ENCODE peak calls at places on chromosome 2, in seven cellular contexts. W is IMR-90, U is mesendoderm, M is neuronal stem cell, Y is H9, R is H1, L is mesenchymal stem cell. A is an unnamed sample.

GRCh38 chr2:169664978-169665930 is 29.0 kb downstream of the CFAP210 start:
- DNase-seq in L (no peak), M (no peak), Y (no peak), U (no peak), W (peak), R (no peak), A (peak)

GRCh38 chr2:98058191-98058975 is 28.6 kb upstream of the VWA3B start:
- DNase-seq in M (no peak), U (no peak), L (no peak), W (no peak), R (no peak), Y (no peak), A (peak)

GRCh38 chr2:130798472-130799221 is 38.1 kb upstream of the ARHGEF4 start:
- DNase-seq in U (peak), W (no peak), R (peak), Y (peak), M (no peak), L (peak), A (no peak)

GRCh38 chr2:235605999-235606715 is 112.3 kb downstream of the AGAP1 start:
- DNase-seq in W (peak), R (no peak), U (peak), Y (peak), M (no peak), L (peak), A (peak)

GRCh38 chr2:208929489-208929864 is 494.4 kb upstream of the MAP2 start:
- DNase-seq in U (peak), M (no peak), W (no peak), Y (no peak), L (no peak), R (no peak), A (peak)

GRCh38 chr2:95158891-95159619 is 593 bp downstream of the ZNF514 start:
- DNase-seq in Y (peak), U (peak), W (peak), R (peak), M (peak), L (peak), A (peak)

GRCh38 chr2:127118467-127118866 is 11.5 kb upstream of the BIN1 start:
- DNase-seq in R (peak), M (no peak), Y (no peak), W (no peak), L (no peak), U (no peak), A (no peak)

GRCh38 chr2:48984922-48985321 is 169.4 kb downstream of the FSHR start:
- DNase-seq in U (no peak), R (no peak), L (no peak), M (no peak), W (no peak), Y (no peak), A (no peak)

GRCh38 chr2:197675711-197676188 is 363 bp upstream of the RFTN2 start:
- DNase-seq in U (peak), Y (peak), W (peak), M (peak), R (no peak), L (peak), A (no peak)

GRCh38 chr2:10297950-10298349 is 4.8 kb upstream of the HPCAL1 start:
- DNase-seq in R (no peak), U (peak), L (peak), M (no peak), Y (no peak), W (peak), A (peak)

GRCh38 chr2:96523659-96524481 is 12.7 kb upstream of the ARID5A start:
- DNase-seq in Y (no peak), U (no peak), M (no peak), L (no peak), R (no peak), W (peak), A (peak)

GRCh38 chr2:237207641-237208040 is 122.0 kb downstream of the COPS8 start:
- DNase-seq in Y (no peak), M (no peak), W (peak), L (peak), R (no peak), U (no peak), A (peak)

GRCh38 chr2:188524519-188525113 is 232.9 kb downstream of the GULP1 start:
- DNase-seq in L (peak), R (no peak), Y (no peak), W (peak), M (no peak), U (peak), A (peak)

GRCh38 chr2:63378589-63378988 is 209.7 kb downstream of the WDPCP start:
- DNase-seq in Y (no peak), L (peak), M (no peak), W (no peak), U (no peak), R (no peak), A (peak)

GRCh38 chr2:128817171-128817570 is 498.5 kb upstream of the HS6ST1 start:
- DNase-seq in W (no peak), Y (peak), M (no peak), R (no peak), L (no peak), U (peak), A (no peak)

GRCh38 chr2:98936133-98936916 is at the start of gene CRACDL:
- DNase-seq in L (no peak), U (peak), R (peak), M (peak), W (no peak), Y (no peak), A (no peak)

GRCh38 chr2:215216806-215217205 is 78.4 kb upstream of the ABCA12 start:
- DNase-seq in W (no peak), U (no peak), R (no peak), L (no peak), M (no peak), Y (no peak), A (no peak)

GRCh38 chr2:220466251-220466691 is 838.8 kb downstream of the SLC4A3 start:
- DNase-seq in R (no peak), W (peak), L (no peak), U (no peak), Y (no peak), M (no peak), A (peak)

GRCh38 chr2:118710481-118710880 is 137.0 kb downstream of the EN1 start:
- DNase-seq in L (no peak), R (no peak), M (no peak), Y (no peak), U (no peak), W (no peak), A (peak)

GRCh38 chr2:44942304-44943030 is 965 bp downstream of the SIX3 start:
- DNase-seq in M (no peak), Y (peak), L (no peak), U (peak), R (peak), W (no peak), A (no peak)

GRCh38 chr2:63050186-63050915 is at the start of gene OTX1:
- DNase-seq in L (no peak), Y (peak), M (peak), U (peak), R (peak), W (peak), A (peak)

GRCh38 chr2:137677466-137677865 is 286.8 kb upstream of the HNMT start:
- DNase-seq in R (no peak), U (no peak), L (no peak), Y (no peak), W (no peak), M (no peak), A (no peak)

GRCh38 chr2:164599954-164600589 is 21.2 kb downstream of the GRB14 start:
- DNase-seq in R (peak), W (peak), L (peak), U (peak), M (peak), Y (peak), A (peak)

GRCh38 chr2:52386433-52386832 is 1354.5 kb upstream of the NRXN1 start:
- DNase-seq in U (peak), L (no peak), M (no peak), W (no peak), R (no peak), Y (no peak), A (no peak)

GRCh38 chr2:233062447-233062842 is 2.3 kb downstream of the INPP5D start:
- DNase-seq in W (no peak), Y (no peak), U (no peak), R (no peak), M (no peak), L (no peak), A (no peak)

GRCh38 chr2:100630473-100630977 is 67.7 kb downstream of the PDCL3 start:
- DNase-seq in M (no peak), W (no peak), U (peak), R (no peak), Y (no peak), L (no peak), A (no peak)

GRCh38 chr2:138767101-138767500 is 13.1 kb downstream of the NXPH2 start:
- DNase-seq in M (no peak), U (no peak), R (no peak), W (no peak), Y (no peak), L (no peak), A (no peak)

GRCh38 chr2:172865422-172865821 is 129.8 kb downstream of the RAPGEF4 start:
- DNase-seq in L (no peak), R (no peak), W (peak), Y (peak), U (peak), M (no peak), A (peak)

GRCh38 chr2:127169066-127169660 is 50.9 kb downstream of the CYP27C1 start:
- DNase-seq in L (no peak), U (no peak), Y (no peak), R (peak), W (no peak), M (no peak), A (no peak)

GRCh38 chr2:219309278-219309677 is at the start of gene PTPRN:
- DNase-seq in U (peak), R (peak), L (peak), W (peak), Y (peak), M (peak), A (no peak)

GRCh38 chr2:239355139-239355538 is 45.7 kb downstream of the HDAC4 start:
- DNase-seq in W (peak), Y (no peak), L (peak), M (no peak), R (no peak), U (no peak), A (no peak)

GRCh38 chr2:12061785-12062184 is 315.4 kb downstream of the LPIN1 start:
- DNase-seq in U (no peak), L (no peak), M (no peak), R (no peak), Y (no peak), W (no peak), A (no peak)
- H3K4ac ChIP-seq in U (no peak), L (no peak), M (no peak), R (no peak), Y (no peak), W (no peak), A (no peak)

GRCh38 chr2:111627256-111627655 is 256.7 kb downstream of the ANAPC1 start:
- DNase-seq in R (no peak), W (no peak), M (no peak), U (no peak), L (no peak), Y (no peak), A (no peak)

GRCh38 chr2:111633139-111633538 is 250.9 kb downstream of the ANAPC1 start:
- DNase-seq in R (no peak), M (no peak), Y (no peak), W (no peak), L (peak), U (no peak), A (no peak)

GRCh38 chr2:111628221-111628620 is 255.8 kb downstream of the ANAPC1 start:
- DNase-seq in R (no peak), M (no peak), U (no peak), W (no peak), L (no peak), Y (no peak), A (no peak)

GRCh38 chr2:111632661-111633060 is 251.3 kb downstream of the ANAPC1 start:
- DNase-seq in M (no peak), R (no peak), Y (no peak), U (peak), L (peak), W (peak), A (no peak)

DNA sequence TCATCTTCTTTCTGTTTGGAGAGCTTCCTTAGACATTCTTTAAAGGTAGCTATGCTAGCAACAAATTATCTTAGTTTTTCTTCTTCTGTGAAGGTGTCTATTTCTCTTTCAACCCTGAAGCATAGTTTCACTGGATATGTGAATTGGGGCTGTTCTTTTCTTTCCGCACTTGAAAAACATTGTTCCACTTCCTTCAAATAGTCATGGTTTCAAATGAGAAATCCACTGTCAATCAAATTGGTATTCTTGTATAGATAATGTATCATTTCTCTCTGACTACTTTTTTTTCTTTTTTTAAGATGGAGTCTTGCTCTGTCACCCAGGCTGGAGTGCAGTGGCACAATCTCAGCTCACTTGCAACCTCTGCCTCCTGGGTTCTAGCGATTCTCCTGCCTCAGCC is 254.0 kb downstream of the ANAPC1 start:
- DNase-seq in M (no peak), U (no peak), R (no peak), Y (no peak), L (no peak), W (no peak), A (no peak)
- H3K4ac ChIP-seq in M (no peak), U (no peak), R (no peak), Y (no peak), L (no peak), W (no peak), A (no peak)

GRCh38 chr2:1613078-1613445 is 131.3 kb downstream of the PXDN start:
- DNase-seq in R (no peak), L (no peak), M (no peak), Y (no peak), U (no peak), W (no peak), A (no peak)
- H3K4ac ChIP-seq in R (no peak), L (no peak), M (no peak), Y (no peak), U (no peak), W (no peak), A (no peak)

GRCh38 chr2:227035678-227036077 is 128.3 kb downstream of the COL4A4 start:
- DNase-seq in U (no peak), Y (no peak), R (no peak), L (no peak), W (no peak), M (no peak), A (no peak)
- H3K4ac ChIP-seq in U (no peak), Y (no peak), R (no peak), L (no peak), W (no peak), M (no peak), A (no peak)

GRCh38 chr2:147934881-147935280 is 85.7 kb downstream of the ORC4 start:
- DNase-seq in M (no peak), L (no peak), R (no peak), U (no peak), W (peak), Y (no peak), A (no peak)
- H3K4ac ChIP-seq in M (no peak), L (no peak), R (no peak), U (no peak), W (no peak), Y (no peak), A (no peak)

DNA sequence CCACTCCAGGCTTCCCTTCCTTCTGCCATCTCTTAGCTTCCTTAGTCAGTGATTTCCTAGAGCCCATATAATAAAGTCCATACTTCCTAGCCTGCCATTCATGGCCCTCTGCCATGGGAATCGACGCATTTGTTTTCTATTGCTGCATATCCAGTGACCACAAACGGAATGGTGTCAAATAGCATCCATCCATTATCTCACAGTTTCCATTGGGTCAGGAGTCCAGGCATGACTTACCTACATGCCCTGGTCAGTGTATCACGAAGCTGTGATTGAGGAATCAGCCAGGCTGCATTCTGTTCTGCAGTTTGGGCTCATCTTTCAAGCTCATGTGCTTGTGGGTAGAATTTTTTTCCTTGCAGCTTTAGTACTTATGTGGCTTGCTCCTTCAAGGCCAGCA is 209.7 kb upstream of the EPAS1 start:
- DNase-seq in R (no peak), U (no peak), W (peak), M (no peak), L (no peak), Y (no peak), A (no peak)
- H3K4ac ChIP-seq in R (no peak), U (no peak), W (peak), M (no peak), L (no peak), Y (no peak), A (no peak)

GRCh38 chr2:31136732-31137131 is 1.5 kb downstream of the GALNT14 start:
- DNase-seq in R (no peak), W (no peak), M (no peak), L (no peak), Y (no peak), U (no peak), A (no peak)
- H3K4ac ChIP-seq in R (no peak), W (no peak), M (no peak), L (no peak), Y (no peak), U (no peak), A (no peak)

GRCh38 chr2:21118302-21118920 is 5.4 kb upstream of the TDRD15 start:
- DNase-seq in R (no peak), Y (peak), M (peak), U (peak), L (peak), W (peak), A (peak)
- H3K4ac ChIP-seq in R (no peak), Y (no peak), M (no peak), U (no peak), L (no peak), W (no peak), A (no peak)

DNA sequence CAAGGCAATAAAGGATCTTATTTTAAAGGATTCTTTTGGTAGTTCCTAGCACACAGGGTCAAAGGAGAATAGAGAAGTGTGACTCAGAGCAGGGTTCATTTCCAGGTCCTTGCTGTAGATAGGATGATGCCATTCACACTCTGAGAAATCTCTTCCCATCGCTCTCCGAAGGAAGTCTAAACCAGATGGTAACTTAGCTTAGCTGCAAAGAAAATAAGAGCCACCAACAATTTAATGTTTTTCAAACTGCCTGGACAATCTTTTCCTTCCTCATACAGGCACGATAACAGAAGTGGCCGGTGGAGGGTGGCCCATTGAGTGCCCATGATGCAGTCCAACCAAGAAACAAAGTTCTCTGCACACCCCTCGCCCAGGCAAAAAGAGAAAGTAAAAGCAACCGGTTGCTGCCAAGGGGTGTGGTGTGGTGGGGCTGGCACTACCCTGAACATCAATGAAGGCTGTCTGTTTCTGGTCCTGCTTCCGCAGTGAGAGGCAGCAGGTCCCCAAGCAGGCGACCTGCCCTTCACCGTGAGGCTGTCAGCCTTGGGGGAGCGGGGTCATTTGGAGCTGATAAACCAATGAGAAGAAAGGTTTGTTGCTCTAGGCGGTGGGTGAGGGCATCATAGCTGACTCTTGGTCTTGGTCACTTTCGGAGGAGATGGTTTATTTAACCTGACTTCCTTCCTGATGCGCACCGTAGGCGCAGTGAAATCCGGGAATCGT is 105.6 kb upstream of the CD302 start:
- DNase-seq in U (no peak), Y (no peak), W (no peak), M (no peak), L (no peak), R (no peak), A (no peak)
- H3K4ac ChIP-seq in U (no peak), Y (no peak), W (no peak), M (no peak), L (no peak), R (no peak), A (no peak)